ENCODE peak calls at places on chromosomes 1 and 21, in seven cellular contexts. U is astrocyte of the spinal cord, V is cardiac muscle cell, G is SJCRH30, S is NCI-H1436, D is left cardiac atrium, Z is HS-5. Q is an unnamed sample.

GRCh38 chr21:41477641-41478318 is 30.2 kb downstream of the TMPRSS2 start:
- DNase-seq in U (peak), V (peak), G (no peak), S (no peak), D (no peak), Z (no peak), Q (peak)

GRCh38 chr1:204072951-204073836 is at the start of gene SOX13:
- DNase-seq in U (peak), V (peak), G (peak), S (peak), D (peak), Z (peak), Q (peak)

GRCh38 chr1:58881471-58881994 is 97.7 kb upstream of the JUN start:
- DNase-seq in U (peak), V (peak), G (no peak), S (no peak), D (peak), Z (peak), Q (no peak)

GRCh38 chr1:115641762-115642167 is at the start of gene VANGL1:
- DNase-seq in U (peak), V (peak), G (peak), S (peak), D (peak), Z (no peak), Q (peak)

GRCh38 chr1:234928642-234929041 is 200.0 kb downstream of the TOMM20 start:
- DNase-seq in U (no peak), V (no peak), G (no peak), S (no peak), D (no peak), Z (no peak), Q (no peak)

GRCh38 chr1:19633106-19633505 is 11.0 kb upstream of the NBL1 start:
- DNase-seq in U (no peak), V (no peak), G (no peak), S (no peak), D (no peak), Z (no peak), Q (no peak)

GRCh38 chr1:206796984-206797402 is 24.7 kb upstream of the IL10 start:
- DNase-seq in U (no peak), V (no peak), G (no peak), S (no peak), D (peak), Z (no peak), Q (no peak)

GRCh38 chr21:31162827-31163226 is 124.6 kb upstream of the KRTAP19-8 start:
- DNase-seq in U (peak), V (peak), G (no peak), S (no peak), D (no peak), Z (no peak), Q (no peak)

GRCh38 chr1:21217812-21218596 is 41.3 kb upstream of the EIF4G3 start:
- DNase-seq in U (no peak), V (peak), G (peak), S (peak), D (peak), Z (no peak), Q (peak)

GRCh38 chr21:25682382-25682781 is 43.3 kb downstream of the JAM2 start:
- DNase-seq in U (no peak), V (no peak), G (no peak), S (no peak), D (no peak), Z (no peak), Q (no peak)

GRCh38 chr1:228031276-228031995 is 24.6 kb downstream of the WNT3A start:
- DNase-seq in U (no peak), V (no peak), G (no peak), S (no peak), D (no peak), Z (no peak), Q (no peak)

GRCh38 chr21:28220670-28221069 is 772.0 kb downstream of the LTN1 start:
- DNase-seq in U (no peak), V (peak), G (no peak), S (no peak), D (no peak), Z (no peak), Q (no peak)

GRCh38 chr1:87291107-87291506 is 37.6 kb upstream of the LMO4 start:
- DNase-seq in U (peak), V (peak), G (no peak), S (no peak), D (no peak), Z (no peak), Q (no peak)